ENCODE peak calls at places on chromosome 12, in four cellular contexts. L is A673, Q is adrenal gland, P is tibial artery. N is an unnamed sample. For H3K27me3 and H3K4me1, the result is how much of the 10 kb centered on the place peaks cover.

GRCh38 chr12:110537605-110538409 is 35.7 kb downstream of the RAD9B start:
- DNase-seq in Q (peak), P (peak), L (no peak), N (peak)

GRCh38 chr12:101570022-101570421 is 24.7 kb upstream of the MYBPC1 start:
- DNase-seq in P (no peak), L (peak), Q (peak), N (no peak)

GRCh38 chr12:105355752-105356151 is 25.3 kb downstream of the C12orf75 start:
- DNase-seq in L (no peak), P (no peak), Q (no peak), N (no peak)

GRCh38 chr12:103924761-103925641 is 5.2 kb upstream of the HSP90B1 start:
- DNase-seq in Q (no peak), P (no peak), L (peak), N (no peak)

GRCh38 chr12:90925562-90925961 is 29.4 kb downstream of the CCER1 start:
- DNase-seq in Q (no peak), L (no peak), P (no peak), N (no peak)

GRCh38 chr12:122368361-122369073 is 54.0 kb downstream of the CLIP1 start:
- DNase-seq in P (no peak), Q (peak), L (peak), N (no peak)

GRCh38 chr12:57019983-57020719 is 3.8 kb upstream of the TAC3 start:
- DNase-seq in P (no peak), L (no peak), Q (no peak), N (no peak)

GRCh38 chr12:39872425-39872824 is 233.5 kb downstream of the SLC2A13 start:
- DNase-seq in Q (no peak), P (no peak), L (no peak), N (no peak)

GRCh38 chr12:126706300-126706699 is 1560.7 kb upstream of the TMEM132C start:
- DNase-seq in L (no peak), P (no peak), Q (no peak), N (no peak)

GRCh38 chr12:122412851-122413433 is 9.5 kb downstream of the CLIP1 start:
- DNase-seq in P (no peak), L (peak), Q (no peak), N (no peak)

GRCh38 chr12:119319638-119320037 is 14.9 kb upstream of the CCDC60 start:
- DNase-seq in Q (peak), L (peak), P (no peak), N (no peak)

GRCh38 chr12:90037740-90038139 is 329.1 kb upstream of the ATP2B1 start:
- DNase-seq in L (peak), Q (no peak), P (no peak), N (no peak)

GRCh38 chr12:86950043-86950838 is 694.0 kb upstream of the MGAT4C start:
- DNase-seq in L (peak), P (no peak), Q (no peak), N (no peak)

DNA sequence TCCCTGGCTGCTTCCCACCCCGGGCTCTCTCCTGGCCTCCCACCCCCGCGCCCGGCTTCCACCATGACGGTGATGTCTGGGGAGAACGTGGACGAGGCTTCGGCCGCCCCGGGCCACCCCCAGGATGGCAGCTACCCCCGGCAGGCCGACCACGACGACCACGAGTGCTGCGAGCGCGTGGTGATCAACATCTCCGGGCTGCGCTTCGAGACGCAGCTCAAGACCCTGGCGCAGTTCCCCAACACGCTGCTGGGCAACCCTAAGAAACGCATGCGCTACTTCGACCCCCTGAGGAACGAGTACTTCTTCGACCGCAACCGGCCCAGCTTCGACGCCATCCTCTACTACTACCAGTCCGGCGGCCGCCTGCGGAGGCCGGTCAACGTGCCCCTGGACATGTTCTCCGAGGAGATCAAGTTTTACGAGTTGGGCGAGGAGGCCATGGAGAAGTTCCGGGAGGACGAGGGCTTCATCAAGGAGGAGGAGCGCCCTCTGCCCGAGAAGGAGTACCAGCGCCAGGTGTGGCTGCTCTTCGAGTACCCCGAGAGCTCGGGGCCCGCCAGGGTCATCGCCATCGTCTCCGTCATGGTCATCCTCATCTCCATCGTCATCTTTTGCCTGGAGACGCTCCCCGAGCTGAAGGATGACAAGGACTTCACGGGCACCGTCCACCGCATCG is 1.8 kb downstream of the KCNA1 start:
- DNase-seq in P (no peak), Q (no peak), L (no peak), N (peak)
- H3K27me3 ChIP-seq in P (half or more), Q (under half), L (half or more), N (under half)

GRCh38 chr12:65300679-65301349 is 22.3 kb downstream of the MSRB3 start:
- DNase-seq in P (no peak), L (peak), Q (no peak), N (no peak)
- H3K4me1 ChIP-seq in P (under half), L (under half), Q (under half), N (under half)

GRCh38 chr12:116881867-116882507 is 746 bp upstream of the HRK start:
- DNase-seq in Q (no peak), L (no peak), P (no peak), N (no peak)
- H3K27me3 ChIP-seq in Q (half or more), L (half or more), P (half or more), N (under half)

GRCh38 chr12:132490481-132491348 is 764 bp downstream of the FBRSL1 start:
- DNase-seq in P (no peak), Q (no peak), L (no peak), N (no peak)

GRCh38 chr12:132491349-132491663 is 1.4 kb downstream of the FBRSL1 start:
- DNase-seq in L (no peak), Q (no peak), P (no peak), N (no peak)

GRCh38 chr12:132488127-132489077 is 1.5 kb upstream of the FBRSL1 start:
- DNase-seq in P (no peak), Q (no peak), L (no peak), N (peak)

GRCh38 chr12:132489078-132489601 is 811 bp upstream of the FBRSL1 start:
- DNase-seq in P (peak), Q (no peak), L (no peak), N (peak)

DNA sequence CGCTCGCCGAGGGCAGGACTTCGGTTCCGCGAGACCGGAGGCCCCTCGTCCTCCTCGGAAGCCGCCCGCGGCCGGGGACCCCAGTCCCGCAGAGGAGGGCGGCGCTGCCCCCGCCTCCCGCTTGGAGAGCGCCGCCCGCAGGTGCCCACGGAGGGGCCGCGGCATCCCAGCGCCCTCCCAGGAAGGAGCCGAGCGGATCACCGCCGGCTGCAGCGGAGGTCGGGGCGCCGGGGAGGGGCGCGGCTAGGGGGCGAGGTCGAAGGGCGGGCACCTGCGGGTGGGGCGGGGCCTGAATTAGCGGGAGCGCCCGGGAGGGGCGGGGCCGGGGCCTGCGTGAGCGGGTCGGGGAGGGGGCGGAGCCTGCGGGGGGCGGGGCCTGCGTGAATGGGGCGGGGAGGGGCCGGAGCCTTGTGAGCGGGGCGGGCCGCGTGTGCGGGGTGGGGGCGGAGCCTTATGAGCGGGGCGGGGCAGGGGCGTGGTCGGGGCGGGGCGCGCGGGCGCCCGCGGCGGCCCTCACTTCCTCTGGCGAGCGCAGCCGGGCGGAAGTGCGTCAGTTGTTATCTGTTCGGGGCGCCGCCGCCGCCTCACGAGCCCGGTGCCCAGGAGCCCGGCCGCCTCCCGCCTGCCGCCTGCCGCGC is at the start of gene FBRSL1:
- DNase-seq in P (peak), Q (peak), L (peak), N (peak)
- H3K4me1 ChIP-seq in P (under half), Q (under half), L (under half), N (under half)

GRCh38 chr12:124293286-124294003 is 1.4 kb upstream of the RFLNA start:
- DNase-seq in L (no peak), Q (no peak), P (no peak), N (no peak)
- H3K27me3 ChIP-seq in L (under half), Q (under half), P (under half), N (under half)

DNA sequence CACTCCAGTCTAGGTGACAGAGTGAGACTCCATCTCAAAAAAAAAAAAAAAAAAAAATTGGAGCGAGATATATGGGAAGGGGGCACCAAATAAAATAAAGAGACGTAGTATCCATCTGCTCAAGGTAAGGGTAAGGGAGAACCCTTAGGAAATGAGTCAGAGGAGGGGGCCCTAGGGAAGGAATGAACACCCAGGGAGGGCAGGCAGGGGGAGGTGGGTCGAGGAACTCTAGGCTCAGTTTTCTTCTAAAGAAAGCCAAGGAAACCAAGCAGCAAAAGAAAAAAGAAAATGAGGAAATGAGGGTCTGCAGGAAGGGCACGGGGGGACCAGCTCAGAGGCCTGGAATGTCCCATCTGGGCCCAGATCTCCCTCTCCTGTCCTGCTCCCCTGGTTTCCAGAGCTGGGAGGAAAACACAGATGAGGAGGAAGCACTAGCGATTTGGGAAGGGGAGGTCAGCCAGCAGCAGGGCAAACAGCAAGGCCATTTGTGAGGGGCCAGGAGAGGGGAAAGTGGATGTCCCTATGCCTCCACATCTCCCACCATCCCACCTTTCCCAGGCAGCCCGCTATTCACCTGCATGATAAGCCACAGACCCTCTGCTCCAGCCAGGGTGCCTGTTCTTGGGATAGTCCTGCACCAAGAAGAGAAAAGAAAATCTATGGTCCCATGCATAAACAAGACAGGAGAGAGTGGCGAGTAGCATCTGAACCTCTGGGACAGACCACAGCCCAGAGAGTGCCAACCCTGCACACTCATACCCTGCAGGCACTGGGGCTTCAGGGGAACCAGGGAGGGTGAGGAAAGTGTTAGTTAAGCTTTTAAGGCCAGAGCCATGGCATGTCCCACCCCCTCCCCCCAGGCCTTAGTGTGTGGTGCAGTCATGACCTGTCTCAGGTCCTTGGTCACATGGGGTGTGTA is 11.9 kb downstream of the SPRYD3 start:
- DNase-seq in Q (no peak), L (no peak), P (peak), N (peak)
- H3K4me1 ChIP-seq in Q (under half), L (under half), P (half or more), N (under half)

GRCh38 chr12:95809000-95809680 is 18.6 kb upstream of the NTN4 start:
- DNase-seq in Q (no peak), L (peak), P (no peak), N (no peak)
- H3K27me3 ChIP-seq in Q (under half), L (under half), P (under half), N (under half)

GRCh38 chr12:19190292-19191031 is 60.9 kb downstream of the PLEKHA5 start:
- DNase-seq in L (no peak), P (no peak), Q (peak), N (no peak)

GRCh38 chr12:19185262-19185929 is 55.9 kb downstream of the PLEKHA5 start:
- DNase-seq in P (no peak), Q (no peak), L (no peak), N (no peak)

GRCh38 chr12:19189522-19189921 is 60.0 kb downstream of the PLEKHA5 start:
- DNase-seq in L (no peak), Q (no peak), P (no peak), N (no peak)

GRCh38 chr12:19183121-19183838 is 53.7 kb downstream of the PLEKHA5 start:
- DNase-seq in L (no peak), Q (no peak), P (no peak), N (no peak)

GRCh38 chr12:19186722-19187661 is 57.5 kb downstream of the PLEKHA5 start:
- DNase-seq in Q (no peak), P (no peak), L (peak), N (no peak)
- H3K4me1 ChIP-seq in Q (under half), P (under half), L (under half), N (under half)

GRCh38 chr12:7189398-7190267 is at the start of gene PEX5:
- DNase-seq in Q (peak), P (peak), L (peak), N (peak)
- H3K27me3 ChIP-seq in Q (under half), P (under half), L (under half), N (under half)

GRCh38 chr12:48024735-48025134 is 20.5 kb upstream of the COL2A1 start:
- DNase-seq in Q (no peak), L (no peak), P (no peak), N (no peak)
- H3K4me1 ChIP-seq in Q (under half), L (under half), P (under half), N (under half)